ENCODE peak calls at places on chromosomes 5 and 9, in five cellular contexts. One of them, this sample, is unnamed.

GRCh38 chr9:99352786-99353185 is 130.7 kb downstream of the SEC61B start:
- DNase-seq in stimulated activated CD4-positive, alpha-beta T cell treated with anti-CD3 and anti-CD28 coated beads, Interleukin-1b, Interleukin-23, amount 100 ng/mL, for 24 hours: no peak
- DNase-seq in M059J: no peak
- DNase-seq in transverse colon: no peak
- DNase-seq in adrenal gland: no peak
- DNase-seq in this sample: no peak

GRCh38 chr5:168747987-168748777 is 169.0 kb upstream of the PANK3 start:
- DNase-seq in stimulated activated CD4-positive, alpha-beta T cell treated with anti-CD3 and anti-CD28 coated beads, Interleukin-1b, Interleukin-23, amount 100 ng/mL, for 24 hours: peak
- DNase-seq in M059J: no peak
- DNase-seq in transverse colon: peak
- DNase-seq in adrenal gland: no peak
- DNase-seq in this sample: no peak

GRCh38 chr5:115179068-115179958 is 9.6 kb upstream of the TRIM36 start:
- DNase-seq in stimulated activated CD4-positive, alpha-beta T cell treated with anti-CD3 and anti-CD28 coated beads, Interleukin-1b, Interleukin-23, amount 100 ng/mL, for 24 hours: no peak
- DNase-seq in M059J: peak
- DNase-seq in transverse colon: peak
- DNase-seq in adrenal gland: no peak
- DNase-seq in this sample: peak

GRCh38 chr9:90645721-90646120 is 3.1 kb upstream of the DIRAS2 start:
- DNase-seq in stimulated activated CD4-positive, alpha-beta T cell treated with anti-CD3 and anti-CD28 coated beads, Interleukin-1b, Interleukin-23, amount 100 ng/mL, for 24 hours: no peak
- DNase-seq in M059J: no peak
- DNase-seq in transverse colon: no peak
- DNase-seq in adrenal gland: no peak
- DNase-seq in this sample: no peak

GRCh38 chr5:179255527-179256228 is 89.6 kb downstream of the ADAMTS2 start:
- DNase-seq in stimulated activated CD4-positive, alpha-beta T cell treated with anti-CD3 and anti-CD28 coated beads, Interleukin-1b, Interleukin-23, amount 100 ng/mL, for 24 hours: no peak
- DNase-seq in M059J: no peak
- DNase-seq in transverse colon: peak
- DNase-seq in adrenal gland: no peak
- DNase-seq in this sample: no peak

GRCh38 chr9:131624636-131625241 is 79.4 kb downstream of the PRRT1B start:
- DNase-seq in stimulated activated CD4-positive, alpha-beta T cell treated with anti-CD3 and anti-CD28 coated beads, Interleukin-1b, Interleukin-23, amount 100 ng/mL, for 24 hours: no peak
- DNase-seq in M059J: peak
- DNase-seq in transverse colon: no peak
- DNase-seq in adrenal gland: no peak
- DNase-seq in this sample: no peak

GRCh38 chr5:137146402-137146889 is 352.7 kb downstream of the SPOCK1 start:
- DNase-seq in stimulated activated CD4-positive, alpha-beta T cell treated with anti-CD3 and anti-CD28 coated beads, Interleukin-1b, Interleukin-23, amount 100 ng/mL, for 24 hours: no peak
- DNase-seq in M059J: peak
- DNase-seq in transverse colon: no peak
- DNase-seq in adrenal gland: peak
- DNase-seq in this sample: no peak

GRCh38 chr5:1542755-1543154 is 19.0 kb upstream of the LPCAT1 start:
- DNase-seq in stimulated activated CD4-positive, alpha-beta T cell treated with anti-CD3 and anti-CD28 coated beads, Interleukin-1b, Interleukin-23, amount 100 ng/mL, for 24 hours: no peak
- DNase-seq in M059J: peak
- DNase-seq in transverse colon: peak
- DNase-seq in adrenal gland: peak
- DNase-seq in this sample: no peak

GRCh38 chr5:3392306-3392939 is 203.2 kb upstream of the IRX1 start:
- DNase-seq in stimulated activated CD4-positive, alpha-beta T cell treated with anti-CD3 and anti-CD28 coated beads, Interleukin-1b, Interleukin-23, amount 100 ng/mL, for 24 hours: no peak
- DNase-seq in M059J: no peak
- DNase-seq in transverse colon: no peak
- DNase-seq in adrenal gland: no peak
- DNase-seq in this sample: no peak

GRCh38 chr5:127686424-127686823 is 16.8 kb upstream of the CCDC192 start:
- DNase-seq in stimulated activated CD4-positive, alpha-beta T cell treated with anti-CD3 and anti-CD28 coated beads, Interleukin-1b, Interleukin-23, amount 100 ng/mL, for 24 hours: no peak
- DNase-seq in M059J: no peak
- DNase-seq in transverse colon: no peak
- DNase-seq in adrenal gland: no peak
- DNase-seq in this sample: no peak

GRCh38 chr5:74865799-74866652 is at the start of gene FAM169A:
- DNase-seq in stimulated activated CD4-positive, alpha-beta T cell treated with anti-CD3 and anti-CD28 coated beads, Interleukin-1b, Interleukin-23, amount 100 ng/mL, for 24 hours: no peak
- DNase-seq in M059J: peak
- DNase-seq in transverse colon: peak
- DNase-seq in adrenal gland: peak
- DNase-seq in this sample: peak

GRCh38 chr9:7452378-7452777 is 347.2 kb downstream of the DMAC1 start:
- DNase-seq in stimulated activated CD4-positive, alpha-beta T cell treated with anti-CD3 and anti-CD28 coated beads, Interleukin-1b, Interleukin-23, amount 100 ng/mL, for 24 hours: no peak
- DNase-seq in M059J: peak
- DNase-seq in transverse colon: no peak
- DNase-seq in adrenal gland: no peak
- DNase-seq in this sample: no peak

GRCh38 chr9:119905706-119906105 is 536.5 kb upstream of the BRINP1 start:
- DNase-seq in stimulated activated CD4-positive, alpha-beta T cell treated with anti-CD3 and anti-CD28 coated beads, Interleukin-1b, Interleukin-23, amount 100 ng/mL, for 24 hours: no peak
- DNase-seq in M059J: peak
- DNase-seq in transverse colon: no peak
- DNase-seq in adrenal gland: no peak
- DNase-seq in this sample: no peak

GRCh38 chr9:127084071-127085039 is 38.1 kb downstream of the ANGPTL2 start:
- DNase-seq in stimulated activated CD4-positive, alpha-beta T cell treated with anti-CD3 and anti-CD28 coated beads, Interleukin-1b, Interleukin-23, amount 100 ng/mL, for 24 hours: no peak
- DNase-seq in M059J: no peak
- DNase-seq in transverse colon: no peak
- DNase-seq in adrenal gland: no peak
- DNase-seq in this sample: no peak

GRCh38 chr9:120909904-120910303 is 16.7 kb downstream of the TRAF1 start:
- DNase-seq in stimulated activated CD4-positive, alpha-beta T cell treated with anti-CD3 and anti-CD28 coated beads, Interleukin-1b, Interleukin-23, amount 100 ng/mL, for 24 hours: no peak
- DNase-seq in M059J: peak
- DNase-seq in transverse colon: no peak
- DNase-seq in adrenal gland: no peak
- DNase-seq in this sample: no peak

GRCh38 chr9:127283917-127284316 is 19.3 kb downstream of the GARNL3 start:
- DNase-seq in stimulated activated CD4-positive, alpha-beta T cell treated with anti-CD3 and anti-CD28 coated beads, Interleukin-1b, Interleukin-23, amount 100 ng/mL, for 24 hours: no peak
- DNase-seq in M059J: peak
- DNase-seq in transverse colon: peak
- DNase-seq in adrenal gland: peak
- DNase-seq in this sample: no peak

GRCh38 chr5:79560774-79561524 is 47.0 kb upstream of the HOMER1 start:
- DNase-seq in stimulated activated CD4-positive, alpha-beta T cell treated with anti-CD3 and anti-CD28 coated beads, Interleukin-1b, Interleukin-23, amount 100 ng/mL, for 24 hours: no peak
- DNase-seq in M059J: peak
- DNase-seq in transverse colon: no peak
- DNase-seq in adrenal gland: no peak
- DNase-seq in this sample: no peak

GRCh38 chr9:93022721-93023520 is 35.6 kb upstream of the SUSD3 start:
- DNase-seq in stimulated activated CD4-positive, alpha-beta T cell treated with anti-CD3 and anti-CD28 coated beads, Interleukin-1b, Interleukin-23, amount 100 ng/mL, for 24 hours: no peak
- DNase-seq in M059J: no peak
- DNase-seq in transverse colon: no peak
- DNase-seq in adrenal gland: no peak
- DNase-seq in this sample: no peak

GRCh38 chr5:174916227-174916626 is 191.8 kb downstream of the MSX2 start:
- DNase-seq in stimulated activated CD4-positive, alpha-beta T cell treated with anti-CD3 and anti-CD28 coated beads, Interleukin-1b, Interleukin-23, amount 100 ng/mL, for 24 hours: no peak
- DNase-seq in M059J: no peak
- DNase-seq in transverse colon: no peak
- DNase-seq in adrenal gland: no peak
- DNase-seq in this sample: no peak

GRCh38 chr5:9197881-9198260 is 348.0 kb downstream of the SEMA5A start:
- DNase-seq in stimulated activated CD4-positive, alpha-beta T cell treated with anti-CD3 and anti-CD28 coated beads, Interleukin-1b, Interleukin-23, amount 100 ng/mL, for 24 hours: no peak
- DNase-seq in M059J: peak
- DNase-seq in transverse colon: no peak
- DNase-seq in adrenal gland: no peak
- DNase-seq in this sample: no peak

This sample was measured in ovary.